ENCODE peak calls at places on chromosomes 12 and 14, in eight cellular contexts. P is mesenchymal stem cell; O is HFF-Myc; R is fibroblast of mammary gland; D is body of pancreas; I is CD4-positive, CD25-positive, alpha-beta regulatory T cell; H is transverse colon; M is endothelial cell of umbilical vein. J is an unnamed sample.

GRCh38 chr14:86654558-86655184 is 1124.7 kb downstream of the FLRT2 start:
- DNase-seq in O (peak), R (peak), P (peak), M (no peak), D (peak), I (no peak), H (peak), J (no peak)

GRCh38 chr12:113398346-113399290 is 5.1 kb downstream of the SDS start:
- DNase-seq in M (no peak), H (no peak), R (no peak), O (no peak), P (no peak), I (no peak), D (no peak), J (no peak)

GRCh38 chr12:62128186-62128965 is 131.8 kb upstream of the USP15 start:
- DNase-seq in I (no peak), R (no peak), D (no peak), O (no peak), P (no peak), M (peak), H (no peak), J (no peak)

GRCh38 chr12:84842406-84843013 is 70.1 kb downstream of the SLC6A15 start:
- DNase-seq in H (no peak), D (no peak), M (peak), O (peak), I (no peak), R (peak), P (peak), J (no peak)

GRCh38 chr12:126144603-126145002 is 1079.4 kb downstream of the AACS start:
- DNase-seq in R (no peak), O (no peak), H (no peak), D (no peak), P (no peak), I (no peak), M (no peak), J (no peak)

GRCh38 chr14:36718216-36718615 is 56.6 kb downstream of the PAX9 start:
- DNase-seq in O (no peak), P (peak), H (no peak), I (no peak), R (no peak), D (no peak), M (no peak), J (no peak)

GRCh38 chr12:4526923-4527546 is 11.7 kb upstream of the RAD51AP1 start:
- DNase-seq in I (no peak), P (peak), H (no peak), M (peak), D (no peak), R (peak), O (no peak), J (no peak)

GRCh38 chr12:124869011-124869665 is 5.5 kb upstream of the SCARB1 start:
- DNase-seq in H (no peak), O (no peak), M (no peak), D (peak), R (no peak), P (no peak), I (no peak), J (no peak)

GRCh38 chr12:97148941-97149559 is 242.0 kb downstream of the NEDD1 start:
- DNase-seq in I (no peak), R (peak), M (peak), O (no peak), P (peak), H (peak), D (peak), J (peak)

GRCh38 chr12:45553204-45553603 is 176.3 kb upstream of the ARID2 start:
- DNase-seq in O (no peak), D (no peak), H (no peak), R (peak), P (no peak), I (no peak), M (no peak), J (no peak)

GRCh38 chr12:88227871-88228270 is 85.8 kb downstream of the TMTC3 start:
- DNase-seq in I (no peak), H (no peak), P (no peak), M (no peak), O (no peak), D (no peak), R (no peak), J (no peak)

GRCh38 chr12:92927436-92928116 is 1.5 kb downstream of the EEA1 start:
- DNase-seq in P (peak), R (peak), I (no peak), H (no peak), M (peak), O (peak), D (no peak), J (no peak)

GRCh38 chr14:59175404-59175803 is 13.1 kb upstream of the DAAM1 start:
- DNase-seq in M (no peak), D (no peak), I (no peak), P (no peak), O (no peak), H (no peak), R (no peak), J (no peak)

GRCh38 chr12:49548822-49549648 is 10.2 kb downstream of the KCNH3 start:
- DNase-seq in I (no peak), P (peak), R (no peak), M (peak), H (peak), O (no peak), D (no peak), J (no peak)

GRCh38 chr12:34022079-34022830 is at the start of gene ALG10:
- DNase-seq in M (peak), R (peak), I (peak), D (peak), O (peak), H (peak), P (peak), J (peak)

GRCh38 chr12:87376722-87377121 is 652.5 kb downstream of the C12orf50 start:
- DNase-seq in M (no peak), H (no peak), I (no peak), D (no peak), P (no peak), O (no peak), R (no peak), J (no peak)

GRCh38 chr12:2332266-2332665 is 279.5 kb downstream of the CACNA1C start:
- DNase-seq in D (no peak), R (peak), M (peak), H (no peak), I (no peak), O (no peak), P (no peak), J (no peak)

GRCh38 chr14:90453401-90453951 is 56.6 kb downstream of the CALM1 start:
- DNase-seq in R (no peak), H (no peak), D (peak), M (peak), P (no peak), O (no peak), I (no peak), J (no peak)

GRCh38 chr12:8572507-8572906 is 31.8 kb upstream of the CLEC4E start:
- DNase-seq in I (no peak), R (no peak), H (no peak), M (no peak), P (no peak), O (no peak), D (peak), J (no peak)

GRCh38 chr14:92322516-92322915 is 449 bp upstream of the SLC24A4 start:
- DNase-seq in P (no peak), H (no peak), D (no peak), M (no peak), O (no peak), I (no peak), R (no peak), J (no peak)
- H3K4me3 ChIP-seq in P (no peak), H (no peak), D (no peak), M (no peak), O (no peak), I (no peak), R (no peak), J (no peak)

DNA sequence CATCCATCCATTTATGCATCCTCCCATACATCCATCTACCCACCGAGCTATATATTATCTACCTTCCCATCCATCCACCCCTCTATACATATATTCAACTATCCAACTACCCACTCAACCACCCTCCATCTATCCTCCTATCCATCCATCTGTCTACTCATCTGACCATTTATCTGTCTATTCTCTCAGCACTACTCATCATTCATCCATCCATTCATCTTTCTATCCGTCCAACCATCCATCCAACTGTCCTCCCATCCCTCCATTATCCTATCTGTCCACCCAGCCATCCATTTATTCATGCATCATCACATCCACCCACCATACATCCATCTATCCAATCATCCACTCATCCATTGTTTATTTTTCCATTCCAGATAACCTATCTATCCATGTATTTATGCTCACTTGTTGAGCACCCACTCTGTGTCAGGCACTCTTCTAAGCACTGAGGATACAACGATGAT is 11.5 kb downstream of the ASB2 start:
- DNase-seq in M (no peak), H (no peak), P (no peak), I (no peak), O (no peak), R (no peak), D (no peak), J (no peak)
- H3K4me3 ChIP-seq in M (no peak), H (no peak), P (no peak), I (no peak), O (no peak), R (no peak), D (no peak), J (no peak)

GRCh38 chr12:52188658-52189057 is 3.2 kb downstream of the KRT80 start:
- DNase-seq in R (no peak), P (no peak), I (no peak), O (no peak), H (no peak), D (no peak), M (no peak), J (no peak)

GRCh38 chr12:52189376-52190174 is 2.2 kb downstream of the KRT80 start:
- DNase-seq in O (no peak), D (no peak), H (no peak), P (no peak), R (no peak), I (no peak), M (no peak), J (no peak)

GRCh38 chr12:52191841-52192791 is at the start of gene KRT80:
- DNase-seq in H (peak), I (no peak), P (peak), O (peak), R (peak), D (peak), M (peak), J (peak)

GRCh38 chr12:52193991-52194390 is 2.2 kb upstream of the KRT80 start:
- DNase-seq in M (peak), I (no peak), D (no peak), R (no peak), H (no peak), P (peak), O (no peak), J (no peak)

GRCh38 chr12:52190860-52191729 is 719 bp downstream of the KRT80 start:
- DNase-seq in I (no peak), R (no peak), M (no peak), P (no peak), O (no peak), H (no peak), D (peak), J (no peak)
- H3K4me3 ChIP-seq in I (no peak), R (no peak), M (no peak), P (no peak), O (no peak), H (no peak), D (no peak), J (no peak)

GRCh38 chr12:38907171-38907923 is 2.0 kb upstream of the CPNE8 start:
- DNase-seq in H (no peak), M (no peak), P (no peak), D (no peak), R (peak), I (no peak), O (no peak), J (no peak)
- H3K4me3 ChIP-seq in H (peak), M (peak), P (no peak), D (peak), R (peak), I (peak), O (peak), J (no peak)

GRCh38 chr14:77590845-77591506 is 25.5 kb downstream of the SPTLC2 start:
- DNase-seq in I (no peak), O (no peak), P (no peak), H (no peak), M (peak), R (no peak), D (peak), J (no peak)

GRCh38 chr14:77598366-77599050 is 17.9 kb downstream of the SPTLC2 start:
- DNase-seq in I (no peak), H (peak), R (no peak), O (no peak), P (no peak), D (no peak), M (no peak), J (no peak)

GRCh38 chr14:77589099-77589498 is 27.3 kb downstream of the SPTLC2 start:
- DNase-seq in M (peak), R (no peak), O (no peak), H (no peak), I (no peak), P (no peak), D (no peak), J (no peak)

GRCh38 chr14:77593501-77593911 is 22.9 kb downstream of the SPTLC2 start:
- DNase-seq in D (no peak), H (no peak), P (peak), R (no peak), O (no peak), I (no peak), M (peak), J (no peak)
- H3K4me3 ChIP-seq in D (no peak), H (no peak), P (no peak), R (no peak), O (no peak), I (peak), M (no peak), J (no peak)